ENCODE peak calls at places on chromosome 21, in seven cellular contexts. One of them, this sample, is unnamed.

GRCh38 chr21:45517249-45518065 is 24.8 kb downstream of the SLC19A1 start:
- DNase-seq in HT1080: no peak
- DNase-seq in thoracic aorta: no peak
- DNase-seq in NB4: peak; percentile 73
- DNase-seq in T-helper 2 cell treated with Interferon-gamma antibody and Interleukin-4, amounts not matched to agents 5 μg/mL and 100 μg/mL, for 36 hours: no peak
- DNase-seq in pulmonary artery endothelial cell: no peak
- DNase-seq in HTR-8/SVneo: no peak
- DNase-seq in this sample: no peak

GRCh38 chr21:42392731-42393442 is 3.0 kb downstream of the TMPRSS3 start:
- DNase-seq in pulmonary artery endothelial cell: peak; percentile 29
- DNase-seq in HTR-8/SVneo: no peak
- DNase-seq in thoracic aorta: no peak
- DNase-seq in NB4: no peak
- DNase-seq in T-helper 2 cell treated with Interferon-gamma antibody and Interleukin-4, amounts not matched to agents 5 μg/mL and 100 μg/mL, for 36 hours: peak; percentile 65
- DNase-seq in HT1080: peak; percentile 8
- DNase-seq in this sample: no peak

GRCh38 chr21:34812510-34813265 is 143.9 kb downstream of the CLIC6 start:
- DNase-seq in NB4: no peak
- DNase-seq in pulmonary artery endothelial cell: no peak
- DNase-seq in thoracic aorta: no peak
- DNase-seq in HT1080: peak; percentile 90
- DNase-seq in HTR-8/SVneo: peak; percentile 56
- DNase-seq in T-helper 2 cell treated with Interferon-gamma antibody and Interleukin-4, amounts not matched to agents 5 μg/mL and 100 μg/mL, for 36 hours: no peak
- DNase-seq in this sample: no peak

GRCh38 chr21:46160563-46161179 is 5.3 kb upstream of the FTCD start:
- DNase-seq in NB4: peak; percentile 50
- DNase-seq in HT1080: no peak
- DNase-seq in pulmonary artery endothelial cell: no peak
- DNase-seq in HTR-8/SVneo: no peak
- DNase-seq in thoracic aorta: no peak
- DNase-seq in T-helper 2 cell treated with Interferon-gamma antibody and Interleukin-4, amounts not matched to agents 5 μg/mL and 100 μg/mL, for 36 hours: no peak
- DNase-seq in this sample: no peak

GRCh38 chr21:35559128-35559831 is 501.0 kb downstream of the SETD4 start:
- DNase-seq in pulmonary artery endothelial cell: no peak
- DNase-seq in HTR-8/SVneo: peak; percentile 51
- DNase-seq in T-helper 2 cell treated with Interferon-gamma antibody and Interleukin-4, amounts not matched to agents 5 μg/mL and 100 μg/mL, for 36 hours: no peak
- DNase-seq in HT1080: peak; percentile 93
- DNase-seq in thoracic aorta: no peak
- DNase-seq in NB4: no peak
- DNase-seq in this sample: no peak

GRCh38 chr21:29208666-29209059 is 78.2 kb downstream of the MAP3K7CL start:
- DNase-seq in HTR-8/SVneo: no peak
- DNase-seq in thoracic aorta: no peak
- DNase-seq in HT1080: peak; percentile 84
- DNase-seq in pulmonary artery endothelial cell: no peak
- DNase-seq in NB4: no peak
- DNase-seq in T-helper 2 cell treated with Interferon-gamma antibody and Interleukin-4, amounts not matched to agents 5 μg/mL and 100 μg/mL, for 36 hours: no peak
- DNase-seq in this sample: no peak

GRCh38 chr21:44304846-44305245 is 5.0 kb downstream of the PFKL start:
- DNase-seq in NB4: peak; percentile 61
- DNase-seq in HTR-8/SVneo: peak; percentile 64
- DNase-seq in thoracic aorta: no peak
- DNase-seq in pulmonary artery endothelial cell: peak; percentile 10
- DNase-seq in HT1080: peak; percentile 43
- DNase-seq in T-helper 2 cell treated with Interferon-gamma antibody and Interleukin-4, amounts not matched to agents 5 μg/mL and 100 μg/mL, for 36 hours: no peak
- DNase-seq in this sample: peak; percentile 36

GRCh38 chr21:16071082-16071481 is 341.3 kb downstream of the USP25 start:
- DNase-seq in thoracic aorta: no peak
- DNase-seq in HT1080: no peak
- DNase-seq in T-helper 2 cell treated with Interferon-gamma antibody and Interleukin-4, amounts not matched to agents 5 μg/mL and 100 μg/mL, for 36 hours: no peak
- DNase-seq in NB4: no peak
- DNase-seq in pulmonary artery endothelial cell: no peak
- DNase-seq in HTR-8/SVneo: no peak
- DNase-seq in this sample: no peak

GRCh38 chr21:41614456-41615010 is 106.6 kb upstream of the TMPRSS2 start:
- DNase-seq in pulmonary artery endothelial cell: no peak
- DNase-seq in T-helper 2 cell treated with Interferon-gamma antibody and Interleukin-4, amounts not matched to agents 5 μg/mL and 100 μg/mL, for 36 hours: no peak
- DNase-seq in NB4: no peak
- DNase-seq in HT1080: no peak
- DNase-seq in HTR-8/SVneo: no peak
- DNase-seq in thoracic aorta: no peak
- DNase-seq in this sample: no peak

GRCh38 chr21:46390603-46391545 is 66.9 kb downstream of the PCNT start:
- DNase-seq in T-helper 2 cell treated with Interferon-gamma antibody and Interleukin-4, amounts not matched to agents 5 μg/mL and 100 μg/mL, for 36 hours: no peak
- DNase-seq in NB4: no peak
- DNase-seq in thoracic aorta: no peak
- DNase-seq in HTR-8/SVneo: no peak
- DNase-seq in HT1080: no peak
- DNase-seq in pulmonary artery endothelial cell: no peak
- DNase-seq in this sample: no peak

GRCh38 chr21:42105916-42106315 is 34.8 kb downstream of the UMODL1 start:
- DNase-seq in T-helper 2 cell treated with Interferon-gamma antibody and Interleukin-4, amounts not matched to agents 5 μg/mL and 100 μg/mL, for 36 hours: no peak
- DNase-seq in HTR-8/SVneo: no peak
- DNase-seq in thoracic aorta: no peak
- DNase-seq in NB4: no peak
- DNase-seq in pulmonary artery endothelial cell: no peak
- DNase-seq in HT1080: no peak
- DNase-seq in this sample: no peak

GRCh38 chr21:38769253-38769780 is 36.4 kb upstream of the ETS2 start:
- DNase-seq in NB4: no peak
- DNase-seq in HTR-8/SVneo: no peak
- DNase-seq in HT1080: peak; percentile 82
- DNase-seq in thoracic aorta: no peak
- DNase-seq in pulmonary artery endothelial cell: no peak
- DNase-seq in T-helper 2 cell treated with Interferon-gamma antibody and Interleukin-4, amounts not matched to agents 5 μg/mL and 100 μg/mL, for 36 hours: peak; percentile 42
- DNase-seq in this sample: peak; percentile 20

GRCh38 chr21:35257413-35257812 is 208.3 kb upstream of the RUNX1 start:
- DNase-seq in NB4: no peak
- DNase-seq in HT1080: peak; percentile 87
- DNase-seq in T-helper 2 cell treated with Interferon-gamma antibody and Interleukin-4, amounts not matched to agents 5 μg/mL and 100 μg/mL, for 36 hours: no peak
- DNase-seq in pulmonary artery endothelial cell: peak; percentile 80
- DNase-seq in HTR-8/SVneo: peak; percentile 53
- DNase-seq in thoracic aorta: peak; percentile 27
- DNase-seq in this sample: peak; percentile 27

GRCh38 chr21:37642493-37642892 is 273.8 kb downstream of the KCNJ6 start:
- DNase-seq in NB4: peak; percentile 51
- DNase-seq in HT1080: peak; percentile 30
- DNase-seq in HTR-8/SVneo: no peak
- DNase-seq in T-helper 2 cell treated with Interferon-gamma antibody and Interleukin-4, amounts not matched to agents 5 μg/mL and 100 μg/mL, for 36 hours: no peak
- DNase-seq in pulmonary artery endothelial cell: no peak
- DNase-seq in thoracic aorta: no peak
- DNase-seq in this sample: peak; percentile 14

GRCh38 chr21:29436143-29436542 is 137.4 kb downstream of the BACH1 start:
- DNase-seq in thoracic aorta: no peak
- DNase-seq in HTR-8/SVneo: no peak
- DNase-seq in HT1080: no peak
- DNase-seq in T-helper 2 cell treated with Interferon-gamma antibody and Interleukin-4, amounts not matched to agents 5 μg/mL and 100 μg/mL, for 36 hours: no peak
- DNase-seq in NB4: no peak
- DNase-seq in pulmonary artery endothelial cell: no peak
- DNase-seq in this sample: peak; percentile 34

GRCh38 chr21:33028759-33029511 is 3.2 kb downstream of the OLIG2 start:
- DNase-seq in T-helper 2 cell treated with Interferon-gamma antibody and Interleukin-4, amounts not matched to agents 5 μg/mL and 100 μg/mL, for 36 hours: no peak
- DNase-seq in HTR-8/SVneo: no peak
- DNase-seq in thoracic aorta: no peak
- DNase-seq in pulmonary artery endothelial cell: no peak
- DNase-seq in NB4: no peak
- DNase-seq in HT1080: no peak
- DNase-seq in this sample: peak; percentile 23